ENCODE peak calls at places on chromosomes 2 and 18, in six cellular contexts. One of them, this sample, is unnamed.
A peak's percentile ranks its signal among the peaks of the same experiment; 100 is the strongest.

GRCh38 chr18:47677952-47678351 is 252.5 kb downstream of the SMAD2 start:
- DNase-seq in H4: no peak
- DNase-seq in astrocyte of the spinal cord: no peak
- DNase-seq in neural progenitor cell: no peak
- DNase-seq in NCI-H2081: no peak
- DNase-seq in germinal center: no peak
- DNase-seq in this sample: no peak

GRCh38 chr2:170822885-170823799 is 6.5 kb downstream of the GAD1 start:
- DNase-seq in neural progenitor cell: peak; percentile 66
- DNase-seq in NCI-H2081: no peak
- DNase-seq in germinal center: no peak
- DNase-seq in astrocyte of the spinal cord: no peak
- DNase-seq in H4: no peak
- DNase-seq in this sample: no peak

GRCh38 chr2:180006236-180006635 is 861 bp downstream of the CWC22 start:
- DNase-seq in neural progenitor cell: no peak
- DNase-seq in germinal center: no peak
- DNase-seq in astrocyte of the spinal cord: no peak
- DNase-seq in H4: no peak
- DNase-seq in NCI-H2081: no peak
- DNase-seq in this sample: no peak

GRCh38 chr2:98664323-98664722 is 55.9 kb downstream of the UNC50 start:
- DNase-seq in H4: peak; percentile 55
- DNase-seq in astrocyte of the spinal cord: no peak
- DNase-seq in neural progenitor cell: no peak
- DNase-seq in germinal center: no peak
- DNase-seq in NCI-H2081: no peak
- DNase-seq in this sample: no peak

GRCh38 chr18:26386421-26386820 is 160.2 kb downstream of the TAF4B start:
- DNase-seq in germinal center: no peak
- DNase-seq in astrocyte of the spinal cord: peak; percentile 64
- DNase-seq in NCI-H2081: no peak
- DNase-seq in neural progenitor cell: no peak
- DNase-seq in H4: no peak
- DNase-seq in this sample: peak; percentile 44

GRCh38 chr2:145043399-145043834 is 523.5 kb upstream of the ZEB2 start:
- DNase-seq in neural progenitor cell: peak; percentile 19
- DNase-seq in germinal center: no peak
- DNase-seq in H4: peak; percentile 33
- DNase-seq in NCI-H2081: no peak
- DNase-seq in astrocyte of the spinal cord: no peak
- DNase-seq in this sample: peak; percentile 65

GRCh38 chr2:26122633-26123032 is 50.3 kb upstream of the GAREM2 start:
- DNase-seq in NCI-H2081: no peak
- DNase-seq in astrocyte of the spinal cord: no peak
- DNase-seq in H4: no peak
- DNase-seq in germinal center: no peak
- DNase-seq in neural progenitor cell: no peak
- DNase-seq in this sample: no peak

GRCh38 chr2:211367252-211367651 is 810.9 kb downstream of the CPS1 start:
- DNase-seq in NCI-H2081: no peak
- DNase-seq in astrocyte of the spinal cord: no peak
- DNase-seq in germinal center: no peak
- DNase-seq in H4: no peak
- DNase-seq in neural progenitor cell: no peak
- DNase-seq in this sample: no peak

GRCh38 chr2:168060956-168061750 is 186.2 kb downstream of the STK39 start:
- DNase-seq in astrocyte of the spinal cord: peak; percentile 44
- DNase-seq in germinal center: no peak
- DNase-seq in H4: peak; percentile 33
- DNase-seq in NCI-H2081: no peak
- DNase-seq in neural progenitor cell: no peak
- DNase-seq in this sample: peak; percentile 60

GRCh38 chr2:62150597-62151305 is 45.2 kb upstream of the B3GNT2 start:
- DNase-seq in NCI-H2081: no peak
- DNase-seq in H4: no peak
- DNase-seq in germinal center: no peak
- DNase-seq in neural progenitor cell: no peak
- DNase-seq in astrocyte of the spinal cord: peak; percentile 59
- DNase-seq in this sample: no peak

GRCh38 chr18:11027862-11028261 is 121.5 kb downstream of the PIEZO2 start:
- DNase-seq in NCI-H2081: no peak
- DNase-seq in H4: no peak
- DNase-seq in neural progenitor cell: no peak
- DNase-seq in astrocyte of the spinal cord: no peak
- DNase-seq in germinal center: no peak
- DNase-seq in this sample: no peak

GRCh38 chr2:147182260-147182659 is 662.6 kb upstream of the ACVR2A start:
- DNase-seq in neural progenitor cell: no peak
- DNase-seq in germinal center: no peak
- DNase-seq in H4: peak; percentile 28
- DNase-seq in NCI-H2081: no peak
- DNase-seq in astrocyte of the spinal cord: no peak
- DNase-seq in this sample: no peak

GRCh38 chr2:145874466-145874865 is 1354.5 kb upstream of the ZEB2 start:
- DNase-seq in H4: no peak
- DNase-seq in NCI-H2081: no peak
- DNase-seq in germinal center: no peak
- DNase-seq in neural progenitor cell: no peak
- DNase-seq in astrocyte of the spinal cord: peak; percentile 79
- DNase-seq in this sample: peak; percentile 6

GRCh38 chr2:42777883-42778805 is 14.2 kb upstream of the OXER1 start:
- DNase-seq in H4: no peak
- DNase-seq in astrocyte of the spinal cord: no peak
- DNase-seq in neural progenitor cell: no peak
- DNase-seq in germinal center: no peak
- DNase-seq in NCI-H2081: no peak
- DNase-seq in this sample: no peak

GRCh38 chr2:159445307-159445706 is 158.8 kb upstream of the WDSUB1 start:
- DNase-seq in astrocyte of the spinal cord: no peak
- DNase-seq in H4: no peak
- DNase-seq in NCI-H2081: no peak
- DNase-seq in germinal center: no peak
- DNase-seq in neural progenitor cell: no peak
- DNase-seq in this sample: no peak

GRCh38 chr2:204505488-204505887 is 39.8 kb upstream of the PARD3B start:
- DNase-seq in germinal center: no peak
- DNase-seq in H4: no peak
- DNase-seq in NCI-H2081: no peak
- DNase-seq in neural progenitor cell: no peak
- DNase-seq in astrocyte of the spinal cord: no peak
- DNase-seq in this sample: no peak

GRCh38 chr18:3804336-3804735 is 354.4 kb downstream of the TGIF1 start:
- DNase-seq in germinal center: no peak
- DNase-seq in H4: no peak
- DNase-seq in neural progenitor cell: no peak
- DNase-seq in astrocyte of the spinal cord: no peak
- DNase-seq in NCI-H2081: no peak
- DNase-seq in this sample: no peak

GRCh38 chr2:43024515-43024962 is 201.9 kb downstream of the ZFP36L2 start:
- DNase-seq in neural progenitor cell: peak; percentile 81
- DNase-seq in germinal center: peak; percentile 55
- DNase-seq in NCI-H2081: peak; percentile 43
- DNase-seq in astrocyte of the spinal cord: peak; percentile 60
- DNase-seq in H4: peak; percentile 35
- DNase-seq in this sample: peak; percentile 57

GRCh38 chr2:148900350-148900749 is 25.3 kb downstream of the KIF5C start:
- DNase-seq in NCI-H2081: peak; percentile 86
- DNase-seq in astrocyte of the spinal cord: no peak
- DNase-seq in germinal center: no peak
- DNase-seq in H4: no peak
- DNase-seq in neural progenitor cell: no peak
- DNase-seq in this sample: no peak

GRCh38 chr2:47043142-47043890 is 111.8 kb downstream of the STPG4 start:
- DNase-seq in H4: peak; percentile 96
- DNase-seq in neural progenitor cell: no peak
- DNase-seq in NCI-H2081: no peak
- DNase-seq in germinal center: no peak
- DNase-seq in astrocyte of the spinal cord: peak; percentile 94
- DNase-seq in this sample: peak; percentile 93

GRCh38 chr18:61551586-61551985 is 218.4 kb downstream of the CDH20 start:
- DNase-seq in astrocyte of the spinal cord: peak; percentile 86
- DNase-seq in H4: peak; percentile 74
- DNase-seq in neural progenitor cell: peak; percentile 81
- DNase-seq in germinal center: peak; percentile 37
- DNase-seq in NCI-H2081: peak; percentile 70
- DNase-seq in this sample: peak; percentile 65